ENCODE peak calls at places on chromosomes 13 and 19, in nine cellular contexts. I is IMR-90; J is activated gamma-delta T cell treated with anti-CD3 and anti-CD28 coated beads, Interleukin-2, amount 50 U/mL, for 16 hours; O is stimulated activated CD4-positive, alpha-beta T cell treated with anti-CD3 and anti-CD28 coated beads, Interleukin-12 subunit alpha, Interleukin-12 subunit beta, amount 100 ng/mL, for 4 hours; R is CD4-positive, alpha-beta T cell; T is sciatic nerve; X is HS-5; U is cardiac fibroblast; E is activated CD4-positive, alpha-beta T cell treated with anti-CD3 and anti-CD28 coated beads, Interleukin-2, amount 50 U/mL, for 24 hours. G is an unnamed sample.

GRCh38 chr13:106376411-106377112 is 158.9 kb downstream of the EFNB2 start:
- DNase-seq in I (peak; percentile 95), J (no peak), O (no peak), R (no peak), T (no peak), X (peak; percentile 74), U (peak; percentile 96), E (no peak), G (peak; percentile 81)

GRCh38 chr13:106867249-106867648 is 299.3 kb upstream of the ARGLU1 start:
- DNase-seq in I (no peak), J (no peak), O (no peak), R (no peak), T (no peak), X (no peak), U (no peak), E (no peak), G (no peak)

GRCh38 chr13:90154311-90154960 is 1193.1 kb upstream of the MIR17HG start:
- DNase-seq in I (no peak), J (no peak), O (no peak), R (no peak), T (no peak), X (peak; percentile 6), U (no peak), E (no peak), G (no peak)

GRCh38 chr19:41221514-41222205 is 2.6 kb downstream of the AXL start:
- DNase-seq in I (no peak), J (no peak), O (no peak), R (no peak), T (no peak), X (no peak), U (no peak), E (no peak), G (no peak)

GRCh38 chr13:113938716-113939115 is 35.2 kb downstream of the C13orf46 start:
- DNase-seq in I (no peak), J (no peak), O (no peak), R (no peak), T (no peak), X (no peak), U (peak; percentile 8), E (no peak), G (no peak)

GRCh38 chr19:17183858-17184271 is 31.3 kb upstream of the USE1 start:
- DNase-seq in I (no peak), J (no peak), O (no peak), R (no peak), T (no peak), X (no peak), U (no peak), E (no peak), G (no peak)

GRCh38 chr13:36395280-36395679 is 37.0 kb upstream of the CCNA1 start:
- DNase-seq in I (peak; percentile 66), J (no peak), O (no peak), R (no peak), T (no peak), X (no peak), U (peak; percentile 81), E (no peak), G (no peak)

GRCh38 chr13:106882222-106882621 is 314.3 kb upstream of the ARGLU1 start:
- DNase-seq in I (no peak), J (no peak), O (no peak), R (no peak), T (no peak), X (no peak), U (no peak), E (no peak), G (no peak)

GRCh38 chr19:17398902-17399527 is 5.0 kb upstream of the CCDC194 start:
- DNase-seq in I (no peak), J (no peak), O (no peak), R (no peak), T (no peak), X (no peak), U (no peak), E (no peak), G (no peak)

GRCh38 chr19:21463449-21464105 is 41.8 kb upstream of the ZNF429 start:
- DNase-seq in I (no peak), J (peak; percentile 5), O (no peak), R (no peak), T (no peak), X (no peak), U (no peak), E (peak; percentile 37), G (no peak)

G was measured in HS-27A.